ENCODE peak calls at places on chromosomes 2 and 18, in five cellular contexts. One of them, this sample, is unnamed.

GRCh38 chr2:140344842-140345241 is 1564.7 kb upstream of the NXPH2 start:
- DNase-seq in activated T-cell treated with anti-CD3 and anti-CD28 coated beads for 4 hours: no peak
- DNase-seq in EH: no peak
- DNase-seq in nephron progenitor cell: no peak
- DNase-seq in mammary epithelial cell: peak; percentile 39
- DNase-seq in this sample: peak; percentile 3

GRCh38 chr2:68739261-68740183 is 4.9 kb downstream of the ARHGAP25 start:
- DNase-seq in activated T-cell treated with anti-CD3 and anti-CD28 coated beads for 4 hours: no peak
- DNase-seq in EH: no peak
- DNase-seq in nephron progenitor cell: no peak
- DNase-seq in mammary epithelial cell: no peak
- DNase-seq in this sample: no peak

GRCh38 chr18:13267517-13267916 is 49.0 kb downstream of the LDLRAD4 start:
- DNase-seq in activated T-cell treated with anti-CD3 and anti-CD28 coated beads for 4 hours: no peak
- DNase-seq in EH: no peak
- DNase-seq in nephron progenitor cell: no peak
- DNase-seq in mammary epithelial cell: no peak
- DNase-seq in this sample: no peak

GRCh38 chr18:24027156-24027555 is 12.6 kb downstream of the TTC39C start:
- DNase-seq in activated T-cell treated with anti-CD3 and anti-CD28 coated beads for 4 hours: no peak
- DNase-seq in EH: peak; percentile 90
- DNase-seq in nephron progenitor cell: no peak
- DNase-seq in mammary epithelial cell: peak; percentile 90
- DNase-seq in this sample: peak; percentile 43

GRCh38 chr18:70430501-70431173 is 141.8 kb downstream of the SOCS6 start:
- DNase-seq in activated T-cell treated with anti-CD3 and anti-CD28 coated beads for 4 hours: no peak
- DNase-seq in EH: no peak
- DNase-seq in nephron progenitor cell: no peak
- DNase-seq in mammary epithelial cell: no peak
- DNase-seq in this sample: no peak

GRCh38 chr2:6181525-6182270 is 489.5 kb downstream of the SOX11 start:
- DNase-seq in activated T-cell treated with anti-CD3 and anti-CD28 coated beads for 4 hours: no peak
- DNase-seq in EH: peak; percentile 75
- DNase-seq in nephron progenitor cell: no peak
- DNase-seq in mammary epithelial cell: no peak
- DNase-seq in this sample: no peak

GRCh38 chr2:204885747-204886146 is 340.5 kb downstream of the PARD3B start:
- DNase-seq in activated T-cell treated with anti-CD3 and anti-CD28 coated beads for 4 hours: no peak
- DNase-seq in EH: no peak
- DNase-seq in nephron progenitor cell: peak; percentile 6
- DNase-seq in mammary epithelial cell: no peak
- DNase-seq in this sample: no peak

GRCh38 chr2:10617241-10617640 is 72.5 kb downstream of the NOL10 start:
- DNase-seq in activated T-cell treated with anti-CD3 and anti-CD28 coated beads for 4 hours: no peak
- DNase-seq in EH: no peak
- DNase-seq in nephron progenitor cell: no peak
- DNase-seq in mammary epithelial cell: no peak
- DNase-seq in this sample: no peak

GRCh38 chr2:189254268-189254883 is 74.8 kb upstream of the COL5A2 start:
- DNase-seq in activated T-cell treated with anti-CD3 and anti-CD28 coated beads for 4 hours: no peak
- DNase-seq in EH: peak; percentile 85
- DNase-seq in nephron progenitor cell: no peak
- DNase-seq in mammary epithelial cell: peak; percentile 89
- DNase-seq in this sample: peak; percentile 64

GRCh38 chr2:106165064-106165463 is 29.0 kb downstream of the UXS1 start:
- DNase-seq in activated T-cell treated with anti-CD3 and anti-CD28 coated beads for 4 hours: no peak
- DNase-seq in EH: no peak
- DNase-seq in nephron progenitor cell: no peak
- DNase-seq in mammary epithelial cell: no peak
- DNase-seq in this sample: no peak

GRCh38 chr18:80176334-80177080 is 67.4 kb downstream of the ADNP2 start:
- DNase-seq in activated T-cell treated with anti-CD3 and anti-CD28 coated beads for 4 hours: no peak
- DNase-seq in EH: no peak
- DNase-seq in nephron progenitor cell: no peak
- DNase-seq in mammary epithelial cell: no peak
- DNase-seq in this sample: no peak

GRCh38 chr2:17578466-17578928 is 38.0 kb downstream of the VSNL1 start:
- DNase-seq in activated T-cell treated with anti-CD3 and anti-CD28 coated beads for 4 hours: no peak
- DNase-seq in EH: no peak
- DNase-seq in nephron progenitor cell: no peak
- DNase-seq in mammary epithelial cell: no peak
- DNase-seq in this sample: no peak

GRCh38 chr18:666177-666576 is 8.7 kb downstream of the TYMS start:
- DNase-seq in activated T-cell treated with anti-CD3 and anti-CD28 coated beads for 4 hours: no peak
- DNase-seq in EH: no peak
- DNase-seq in nephron progenitor cell: no peak
- DNase-seq in mammary epithelial cell: no peak
- DNase-seq in this sample: no peak

GRCh38 chr2:40034801-40035200 is 255.7 kb upstream of the THUMPD2 start:
- DNase-seq in activated T-cell treated with anti-CD3 and anti-CD28 coated beads for 4 hours: no peak
- DNase-seq in EH: no peak
- DNase-seq in nephron progenitor cell: no peak
- DNase-seq in mammary epithelial cell: peak; percentile 33
- DNase-seq in this sample: no peak

GRCh38 chr18:23537274-23537673 is 34.0 kb downstream of the RMC1 start:
- DNase-seq in activated T-cell treated with anti-CD3 and anti-CD28 coated beads for 4 hours: no peak
- DNase-seq in EH: no peak
- DNase-seq in nephron progenitor cell: no peak
- DNase-seq in mammary epithelial cell: no peak
- DNase-seq in this sample: no peak

GRCh38 chr2:141411419-141411818 is 719.4 kb downstream of the LRP1B start:
- DNase-seq in activated T-cell treated with anti-CD3 and anti-CD28 coated beads for 4 hours: no peak
- DNase-seq in EH: no peak
- DNase-seq in nephron progenitor cell: no peak
- DNase-seq in mammary epithelial cell: no peak
- DNase-seq in this sample: no peak

GRCh38 chr2:174931724-174932123 is 73.5 kb downstream of the CHN1 start:
- DNase-seq in activated T-cell treated with anti-CD3 and anti-CD28 coated beads for 4 hours: no peak
- DNase-seq in EH: peak; percentile 80
- DNase-seq in nephron progenitor cell: no peak
- DNase-seq in mammary epithelial cell: peak; percentile 27
- DNase-seq in this sample: no peak

GRCh38 chr2:105179469-105180372 is 61.8 kb upstream of the GPR45 start:
- DNase-seq in activated T-cell treated with anti-CD3 and anti-CD28 coated beads for 4 hours: no peak
- DNase-seq in EH: peak; percentile 65
- DNase-seq in nephron progenitor cell: no peak
- DNase-seq in mammary epithelial cell: peak; percentile 63
- DNase-seq in this sample: peak; percentile 64

GRCh38 chr2:166892397-166892796 is 4.1 kb downstream of the XIRP2 start:
- DNase-seq in activated T-cell treated with anti-CD3 and anti-CD28 coated beads for 4 hours: no peak
- DNase-seq in EH: no peak
- DNase-seq in nephron progenitor cell: no peak
- DNase-seq in mammary epithelial cell: no peak
- DNase-seq in this sample: no peak

GRCh38 chr2:60641866-60642788 is 88.7 kb upstream of the BCL11A start:
- DNase-seq in activated T-cell treated with anti-CD3 and anti-CD28 coated beads for 4 hours: peak; percentile 17
- DNase-seq in EH: peak; percentile 49
- DNase-seq in nephron progenitor cell: peak; percentile 47
- DNase-seq in mammary epithelial cell: peak; percentile 7
- DNase-seq in this sample: no peak

GRCh38 chr2:60549250-60550150 is 4.0 kb downstream of the BCL11A start:
- DNase-seq in activated T-cell treated with anti-CD3 and anti-CD28 coated beads for 4 hours: no peak
- DNase-seq in EH: peak; percentile 46
- DNase-seq in nephron progenitor cell: peak; percentile 58
- DNase-seq in mammary epithelial cell: peak; percentile 55
- DNase-seq in this sample: no peak

GRCh38 chr2:169736902-169737301 is 3.3 kb downstream of the KLHL23 start:
- DNase-seq in activated T-cell treated with anti-CD3 and anti-CD28 coated beads for 4 hours: no peak
- DNase-seq in EH: peak; percentile 10
- DNase-seq in nephron progenitor cell: no peak
- DNase-seq in mammary epithelial cell: no peak
- DNase-seq in this sample: no peak

GRCh38 chr2:219254590-219255219 is 987 bp upstream of the TUBA4A start:
- DNase-seq in activated T-cell treated with anti-CD3 and anti-CD28 coated beads for 4 hours: peak; percentile 19
- DNase-seq in EH: peak; percentile 15
- DNase-seq in nephron progenitor cell: no peak
- DNase-seq in mammary epithelial cell: no peak
- DNase-seq in this sample: no peak

GRCh38 chr2:73983322-73984202 is 1.1 kb upstream of the TET3 start:
- DNase-seq in activated T-cell treated with anti-CD3 and anti-CD28 coated beads for 4 hours: no peak
- DNase-seq in EH: no peak
- DNase-seq in nephron progenitor cell: peak; percentile 31
- DNase-seq in mammary epithelial cell: peak; percentile 99
- DNase-seq in this sample: peak; percentile 99

GRCh38 chr18:34867520-34867919 is 157.4 kb downstream of the DTNA start:
- DNase-seq in activated T-cell treated with anti-CD3 and anti-CD28 coated beads for 4 hours: no peak
- DNase-seq in EH: no peak
- DNase-seq in nephron progenitor cell: peak; percentile 54
- DNase-seq in mammary epithelial cell: no peak
- DNase-seq in this sample: no peak

GRCh38 chr2:9770308-9771100 is 72.8 kb upstream of the TAF1B start:
- DNase-seq in activated T-cell treated with anti-CD3 and anti-CD28 coated beads for 4 hours: peak; percentile 40
- DNase-seq in EH: peak; percentile 74
- DNase-seq in nephron progenitor cell: peak; percentile 72
- DNase-seq in mammary epithelial cell: peak; percentile 73
- DNase-seq in this sample: peak; percentile 16

GRCh38 chr2:85998071-85998991 is 107.4 kb downstream of the POLR1A start:
- DNase-seq in activated T-cell treated with anti-CD3 and anti-CD28 coated beads for 4 hours: no peak
- DNase-seq in EH: peak; percentile 92
- DNase-seq in nephron progenitor cell: no peak
- DNase-seq in mammary epithelial cell: no peak
- DNase-seq in this sample: no peak

GRCh38 chr18:7926526-7926925 is 359.4 kb downstream of the PTPRM start:
- DNase-seq in activated T-cell treated with anti-CD3 and anti-CD28 coated beads for 4 hours: no peak
- DNase-seq in EH: no peak
- DNase-seq in nephron progenitor cell: peak; percentile 11
- DNase-seq in mammary epithelial cell: no peak
- DNase-seq in this sample: no peak

GRCh38 chr2:98461650-98462049 is 17.0 kb downstream of the INPP4A start:
- DNase-seq in activated T-cell treated with anti-CD3 and anti-CD28 coated beads for 4 hours: no peak
- DNase-seq in EH: no peak
- DNase-seq in nephron progenitor cell: no peak
- DNase-seq in mammary epithelial cell: no peak
- DNase-seq in this sample: no peak

GRCh38 chr2:183614797-183615429 is 490.7 kb downstream of the NUP35 start:
- DNase-seq in activated T-cell treated with anti-CD3 and anti-CD28 coated beads for 4 hours: no peak
- DNase-seq in EH: no peak
- DNase-seq in nephron progenitor cell: no peak
- DNase-seq in mammary epithelial cell: no peak
- DNase-seq in this sample: no peak

This sample was measured in epithelial cell of prostate.